ENCODE peak calls at places on chromosomes 1 and 21, in seven cellular contexts. One of them, this sample, is unnamed. For H3K4me1, the result is how much of the 10 kb centered on the place peaks cover.

GRCh38 chr1:58436615-58437297 is 109.8 kb downstream of the OMA1 start:
- DNase-seq in lower lobe of right lung: no peak
- DNase-seq in A549: no peak
- DNase-seq in SK-N-SH: no peak
- DNase-seq in gastrocnemius medialis: no peak
- DNase-seq in psoas muscle: no peak
- DNase-seq in tibial nerve: no peak
- DNase-seq in this sample: no peak

GRCh38 chr1:84611091-84611490 is 36.9 kb upstream of the CTBS start:
- DNase-seq in lower lobe of right lung: no peak
- DNase-seq in A549: no peak
- DNase-seq in SK-N-SH: no peak
- DNase-seq in gastrocnemius medialis: no peak
- DNase-seq in psoas muscle: no peak
- DNase-seq in tibial nerve: no peak
- DNase-seq in this sample: no peak

GRCh38 chr1:42937141-42937696 is 21.4 kb downstream of the SLC2A1 start:
- DNase-seq in lower lobe of right lung: no peak
- DNase-seq in A549: no peak
- DNase-seq in SK-N-SH: no peak
- DNase-seq in gastrocnemius medialis: no peak
- DNase-seq in psoas muscle: no peak
- DNase-seq in tibial nerve: no peak
- DNase-seq in this sample: no peak

GRCh38 chr1:193431265-193431977 is 245.0 kb upstream of the B3GALT2 start:
- DNase-seq in lower lobe of right lung: no peak
- DNase-seq in A549: peak
- DNase-seq in SK-N-SH: no peak
- DNase-seq in gastrocnemius medialis: no peak
- DNase-seq in psoas muscle: no peak
- DNase-seq in tibial nerve: no peak
- DNase-seq in this sample: no peak

GRCh38 chr1:27598902-27599528 is 4.9 kb downstream of the AHDC1 start:
- DNase-seq in lower lobe of right lung: no peak
- DNase-seq in A549: no peak
- DNase-seq in SK-N-SH: no peak
- DNase-seq in gastrocnemius medialis: no peak
- DNase-seq in psoas muscle: peak
- DNase-seq in tibial nerve: no peak
- DNase-seq in this sample: peak

GRCh38 chr1:114353233-114353632 is 157.8 kb downstream of the TRIM33 start:
- DNase-seq in lower lobe of right lung: peak
- DNase-seq in A549: no peak
- DNase-seq in SK-N-SH: peak
- DNase-seq in gastrocnemius medialis: no peak
- DNase-seq in psoas muscle: peak
- DNase-seq in tibial nerve: no peak
- DNase-seq in this sample: peak

GRCh38 chr1:179105393-179105792 is 23.5 kb downstream of the TOR3A start:
- DNase-seq in lower lobe of right lung: no peak
- DNase-seq in A549: peak
- DNase-seq in SK-N-SH: no peak
- DNase-seq in gastrocnemius medialis: no peak
- DNase-seq in psoas muscle: no peak
- DNase-seq in tibial nerve: no peak
- DNase-seq in this sample: no peak

GRCh38 chr1:77889240-77889637 is 815 bp downstream of the NEXN start:
- DNase-seq in lower lobe of right lung: no peak
- DNase-seq in A549: peak
- DNase-seq in SK-N-SH: no peak
- DNase-seq in gastrocnemius medialis: no peak
- DNase-seq in psoas muscle: no peak
- DNase-seq in tibial nerve: no peak
- DNase-seq in this sample: no peak

GRCh38 chr1:165564561-165564960 is 20.8 kb downstream of the LRRC52 start:
- DNase-seq in lower lobe of right lung: no peak
- DNase-seq in A549: no peak
- DNase-seq in SK-N-SH: no peak
- DNase-seq in gastrocnemius medialis: no peak
- DNase-seq in psoas muscle: no peak
- DNase-seq in tibial nerve: no peak
- DNase-seq in this sample: peak

GRCh38 chr1:91732291-91732953 is 153.5 kb downstream of the TGFBR3 start:
- DNase-seq in lower lobe of right lung: no peak
- DNase-seq in A549: peak
- DNase-seq in SK-N-SH: no peak
- DNase-seq in gastrocnemius medialis: peak
- DNase-seq in psoas muscle: peak
- DNase-seq in tibial nerve: no peak
- DNase-seq in this sample: no peak

GRCh38 chr1:119275145-119275929 is 93.2 kb upstream of the HAO2 start:
- DNase-seq in lower lobe of right lung: no peak
- DNase-seq in A549: peak
- DNase-seq in SK-N-SH: peak
- DNase-seq in gastrocnemius medialis: no peak
- DNase-seq in psoas muscle: no peak
- DNase-seq in tibial nerve: no peak
- DNase-seq in this sample: peak

GRCh38 chr1:14910947-14911721 is 242.4 kb upstream of the TMEM51 start:
- DNase-seq in lower lobe of right lung: no peak
- DNase-seq in A549: no peak
- DNase-seq in SK-N-SH: no peak
- DNase-seq in gastrocnemius medialis: no peak
- DNase-seq in psoas muscle: peak
- DNase-seq in tibial nerve: no peak
- DNase-seq in this sample: no peak

GRCh38 chr1:105914403-105914802 is 1142.1 kb upstream of the PRMT6 start:
- DNase-seq in lower lobe of right lung: no peak
- DNase-seq in A549: no peak
- DNase-seq in SK-N-SH: no peak
- DNase-seq in gastrocnemius medialis: no peak
- DNase-seq in psoas muscle: no peak
- DNase-seq in tibial nerve: no peak
- DNase-seq in this sample: no peak

GRCh38 chr1:107228704-107229103 is 87.9 kb downstream of the NTNG1 start:
- DNase-seq in lower lobe of right lung: no peak
- DNase-seq in A549: no peak
- DNase-seq in SK-N-SH: no peak
- DNase-seq in gastrocnemius medialis: no peak
- DNase-seq in psoas muscle: no peak
- DNase-seq in tibial nerve: no peak
- DNase-seq in this sample: no peak

GRCh38 chr1:244849189-244849866 is 13.9 kb downstream of the COX20 start:
- DNase-seq in lower lobe of right lung: no peak
- DNase-seq in A549: no peak
- DNase-seq in SK-N-SH: no peak
- DNase-seq in gastrocnemius medialis: no peak
- DNase-seq in psoas muscle: no peak
- DNase-seq in tibial nerve: no peak
- DNase-seq in this sample: no peak

GRCh38 chr1:243268284-243268653 is 12.4 kb downstream of the SDCCAG8 start:
- DNase-seq in lower lobe of right lung: no peak
- DNase-seq in A549: peak
- DNase-seq in SK-N-SH: no peak
- DNase-seq in gastrocnemius medialis: no peak
- DNase-seq in psoas muscle: no peak
- DNase-seq in tibial nerve: no peak
- DNase-seq in this sample: no peak

GRCh38 chr1:7199077-7199779 is 414.0 kb downstream of the CAMTA1 start:
- DNase-seq in lower lobe of right lung: no peak
- DNase-seq in A549: no peak
- DNase-seq in SK-N-SH: no peak
- DNase-seq in gastrocnemius medialis: no peak
- DNase-seq in psoas muscle: no peak
- DNase-seq in tibial nerve: no peak
- DNase-seq in this sample: no peak

GRCh38 chr1:198102454-198102791 is 54.4 kb upstream of the NEK7 start:
- DNase-seq in lower lobe of right lung: no peak
- DNase-seq in A549: no peak
- DNase-seq in SK-N-SH: no peak
- DNase-seq in gastrocnemius medialis: no peak
- DNase-seq in psoas muscle: no peak
- DNase-seq in tibial nerve: no peak
- DNase-seq in this sample: no peak

GRCh38 chr21:16578912-16579311 is 849.1 kb downstream of the USP25 start:
- DNase-seq in lower lobe of right lung: no peak
- DNase-seq in A549: no peak
- DNase-seq in SK-N-SH: no peak
- DNase-seq in gastrocnemius medialis: no peak
- DNase-seq in psoas muscle: no peak
- DNase-seq in tibial nerve: no peak
- DNase-seq in this sample: no peak

GRCh38 chr1:171343727-171344472 is 29.9 kb downstream of the FMO4 start:
- DNase-seq in lower lobe of right lung: no peak
- DNase-seq in A549: no peak
- DNase-seq in SK-N-SH: no peak
- DNase-seq in gastrocnemius medialis: no peak
- DNase-seq in psoas muscle: no peak
- DNase-seq in tibial nerve: no peak
- DNase-seq in this sample: no peak

GRCh38 chr1:72438270-72438669 is 155.9 kb upstream of the NEGR1 start:
- DNase-seq in lower lobe of right lung: no peak
- DNase-seq in A549: no peak
- DNase-seq in SK-N-SH: no peak
- DNase-seq in gastrocnemius medialis: no peak
- DNase-seq in psoas muscle: no peak
- DNase-seq in tibial nerve: no peak
- DNase-seq in this sample: no peak

GRCh38 chr1:9110669-9111356 is 18.1 kb downstream of the GPR157 start:
- DNase-seq in lower lobe of right lung: peak
- DNase-seq in A549: peak
- DNase-seq in SK-N-SH: peak
- DNase-seq in gastrocnemius medialis: peak
- DNase-seq in psoas muscle: peak
- DNase-seq in tibial nerve: peak
- DNase-seq in this sample: peak

GRCh38 chr1:235865565-235866206 is 1.0 kb downstream of the LYST start:
- DNase-seq in lower lobe of right lung: no peak
- DNase-seq in A549: no peak
- DNase-seq in SK-N-SH: no peak
- DNase-seq in gastrocnemius medialis: no peak
- DNase-seq in psoas muscle: no peak
- DNase-seq in tibial nerve: no peak
- DNase-seq in this sample: no peak

GRCh38 chr1:41639332-41639936 is 155.0 kb upstream of the EDN2 start:
- DNase-seq in lower lobe of right lung: no peak
- DNase-seq in A549: no peak
- DNase-seq in SK-N-SH: no peak
- DNase-seq in gastrocnemius medialis: peak
- DNase-seq in psoas muscle: no peak
- DNase-seq in tibial nerve: no peak
- DNase-seq in this sample: no peak

GRCh38 chr1:3333903-3334302 is 120.6 kb upstream of the ARHGEF16 start:
- DNase-seq in lower lobe of right lung: no peak
- DNase-seq in A549: no peak
- DNase-seq in SK-N-SH: no peak
- DNase-seq in gastrocnemius medialis: peak
- DNase-seq in psoas muscle: no peak
- DNase-seq in tibial nerve: no peak
- DNase-seq in this sample: peak
- H3K4me1 ChIP-seq in lower lobe of right lung: under half
- H3K4me1 ChIP-seq in A549: under half
- H3K4me1 ChIP-seq in SK-N-SH: under half
- H3K4me1 ChIP-seq in gastrocnemius medialis: under half
- H3K4me1 ChIP-seq in psoas muscle: under half
- H3K4me1 ChIP-seq in tibial nerve: under half
- H3K4me1 ChIP-seq in this sample: under half

GRCh38 chr1:93779540-93780121 is 98.0 kb upstream of the BCAR3 start:
- DNase-seq in lower lobe of right lung: no peak
- DNase-seq in A549: peak
- DNase-seq in SK-N-SH: no peak
- DNase-seq in gastrocnemius medialis: no peak
- DNase-seq in psoas muscle: no peak
- DNase-seq in tibial nerve: no peak
- DNase-seq in this sample: no peak
- H3K27ac ChIP-seq in lower lobe of right lung: no peak
- H3K27ac ChIP-seq in A549: peak
- H3K27ac ChIP-seq in SK-N-SH: peak
- H3K27ac ChIP-seq in gastrocnemius medialis: no peak
- H3K27ac ChIP-seq in psoas muscle: no peak
- H3K27ac ChIP-seq in tibial nerve: no peak
- H3K27ac ChIP-seq in this sample: no peak

GRCh38 chr21:44868707-44869106 is 4.8 kb downstream of the PTTG1IP start:
- DNase-seq in lower lobe of right lung: no peak
- DNase-seq in A549: no peak
- DNase-seq in SK-N-SH: no peak
- DNase-seq in gastrocnemius medialis: no peak
- DNase-seq in psoas muscle: no peak
- DNase-seq in tibial nerve: no peak
- DNase-seq in this sample: no peak
- H3K4me1 ChIP-seq in lower lobe of right lung: half or more
- H3K4me1 ChIP-seq in A549: half or more
- H3K4me1 ChIP-seq in SK-N-SH: under half
- H3K4me1 ChIP-seq in gastrocnemius medialis: half or more
- H3K4me1 ChIP-seq in psoas muscle: half or more
- H3K4me1 ChIP-seq in tibial nerve: half or more
- H3K4me1 ChIP-seq in this sample: half or more

DNA sequence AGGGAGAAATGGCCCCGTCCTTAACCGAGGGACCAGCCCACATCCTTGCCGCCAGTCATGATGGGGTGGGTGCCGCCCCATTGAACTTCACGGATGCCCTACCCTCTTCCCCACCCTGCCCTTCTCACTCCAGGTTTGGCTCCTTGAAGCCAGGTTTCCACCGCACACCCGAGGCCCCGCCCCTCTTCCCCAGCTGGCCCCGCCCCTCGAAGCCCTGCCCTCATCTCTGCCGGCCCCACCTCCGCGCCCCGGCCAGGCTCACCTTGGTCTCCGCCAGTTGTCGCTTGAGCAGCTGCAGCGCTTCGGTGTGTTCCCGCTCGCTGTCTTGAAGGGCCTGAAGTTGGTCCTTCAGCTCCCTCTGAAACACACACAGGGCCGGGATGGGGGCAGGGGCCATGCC is 16.6 kb downstream of the TRIM62 start:
- DNase-seq in lower lobe of right lung: no peak
- DNase-seq in A549: no peak
- DNase-seq in SK-N-SH: no peak
- DNase-seq in gastrocnemius medialis: no peak
- DNase-seq in psoas muscle: no peak
- DNase-seq in tibial nerve: no peak
- DNase-seq in this sample: no peak
- H3K27ac ChIP-seq in lower lobe of right lung: no peak
- H3K27ac ChIP-seq in A549: no peak
- H3K27ac ChIP-seq in SK-N-SH: no peak
- H3K27ac ChIP-seq in gastrocnemius medialis: no peak
- H3K27ac ChIP-seq in psoas muscle: no peak
- H3K27ac ChIP-seq in tibial nerve: no peak
- H3K27ac ChIP-seq in this sample: no peak

GRCh38 chr1:89195476-89195875 is 3.3 kb downstream of the GBP4 start:
- DNase-seq in lower lobe of right lung: no peak
- DNase-seq in A549: no peak
- DNase-seq in SK-N-SH: no peak
- DNase-seq in gastrocnemius medialis: no peak
- DNase-seq in psoas muscle: no peak
- DNase-seq in tibial nerve: no peak
- DNase-seq in this sample: no peak
- H3K4me1 ChIP-seq in lower lobe of right lung: under half
- H3K4me1 ChIP-seq in A549: under half
- H3K4me1 ChIP-seq in SK-N-SH: under half
- H3K4me1 ChIP-seq in gastrocnemius medialis: under half
- H3K4me1 ChIP-seq in psoas muscle: under half
- H3K4me1 ChIP-seq in tibial nerve: under half
- H3K4me1 ChIP-seq in this sample: under half

This sample was measured in heart right ventricle.